ENCODE peak calls at places on chromosome 18, in four cellular contexts. Q is K562, I is HepG2, B is GM12878. P is an unnamed sample.

GRCh38 chr18:10329116-10329515 is 125.3 kb upstream of the APCDD1 start:
- DNase-seq in Q (no peak), I (no peak), B (no peak), P (no peak)

GRCh38 chr18:35337256-35337655 is 7.0 kb downstream of the ZNF24 start:
- DNase-seq in Q (no peak), I (no peak), B (no peak), P (no peak)

GRCh38 chr18:77197073-77197472 is 52.6 kb upstream of the GALR1 start:
- DNase-seq in Q (peak; percentile 11), I (no peak), B (no peak), P (no peak)

GRCh38 chr18:3593381-3593903 is 143.5 kb downstream of the TGIF1 start:
- DNase-seq in Q (peak; percentile 70), I (no peak), B (no peak), P (no peak)

GRCh38 chr18:60649107-60649506 is 276.5 kb upstream of the MC4R start:
- DNase-seq in Q (no peak), I (no peak), B (peak; percentile 37), P (no peak)

GRCh38 chr18:26771524-26771923 is 94.0 kb downstream of the AQP4 start:
- DNase-seq in Q (no peak), I (peak; percentile 6), B (no peak), P (peak; percentile 46)

GRCh38 chr18:27473359-27473758 is 288.3 kb upstream of the CHST9 start:
- DNase-seq in Q (no peak), I (no peak), B (no peak), P (no peak)

GRCh38 chr18:32355896-32356295 is 114.8 kb downstream of the GAREM1 start:
- DNase-seq in Q (no peak), I (no peak), B (no peak), P (no peak)

GRCh38 chr18:14976736-14977430 is 228.9 kb downstream of the ANKRD30B start:
- DNase-seq in Q (no peak), I (no peak), B (no peak), P (no peak)

GRCh38 chr18:10530852-10531251 is 5.0 kb downstream of the NAPG start:
- DNase-seq in Q (peak; percentile 35), I (no peak), B (no peak), P (no peak)

GRCh38 chr18:61883547-61883946 is 9.3 kb downstream of the RNF152 start:
- DNase-seq in Q (no peak), I (no peak), B (no peak), P (no peak)

GRCh38 chr18:45782662-45783061 is 42.8 kb upstream of the SIGLEC15 start:
- DNase-seq in Q (no peak), I (no peak), B (no peak), P (no peak)

GRCh38 chr18:6994053-6994452 is 123.5 kb downstream of the LAMA1 start:
- DNase-seq in Q (no peak), I (no peak), B (no peak), P (no peak)

GRCh38 chr18:25422230-25422629 is 70.3 kb upstream of the ZNF521 start:
- DNase-seq in Q (no peak), I (no peak), B (no peak), P (no peak)

GRCh38 chr18:45359275-45360009 is 255.8 kb upstream of the SLC14A2 start:
- DNase-seq in Q (no peak), I (no peak), B (no peak), P (no peak)

GRCh38 chr18:61797691-61798590 is 94.9 kb downstream of the RNF152 start:
- DNase-seq in Q (no peak), I (no peak), B (no peak), P (no peak)

GRCh38 chr18:75273817-75274216 is 63.2 kb downstream of the TSHZ1 start:
- DNase-seq in Q (no peak), I (no peak), B (no peak), P (no peak)

GRCh38 chr18:36309436-36310391 is 12.2 kb downstream of the FHOD3 start:
- DNase-seq in Q (no peak), I (no peak), B (no peak), P (no peak)

GRCh38 chr18:8988262-8988871 is 114.1 kb upstream of the NDUFV2 start:
- DNase-seq in Q (peak; percentile 46), I (peak; percentile 46), B (no peak), P (peak; percentile 61)

GRCh38 chr18:72542993-72543361 is 1.2 kb downstream of the CBLN2 start:
- DNase-seq in Q (no peak), I (no peak), B (no peak), P (no peak)

GRCh38 chr18:45050712-45051639 is 370.3 kb downstream of the SETBP1 start:
- DNase-seq in Q (no peak), I (no peak), B (no peak), P (no peak)

GRCh38 chr18:32200766-32201165 is 10.9 kb downstream of the MEP1B start:
- DNase-seq in Q (no peak), I (no peak), B (no peak), P (no peak)

GRCh38 chr18:50817898-50818250 is 1.9 kb downstream of the MRO start:
- DNase-seq in Q (no peak), I (no peak), B (no peak), P (no peak)

GRCh38 chr18:55419939-55420664 is 167.9 kb downstream of the TCF4 start:
- DNase-seq in Q (no peak), I (no peak), B (no peak), P (no peak)

GRCh38 chr18:61831071-61831470 is 61.7 kb downstream of the RNF152 start:
- DNase-seq in Q (no peak), I (no peak), B (no peak), P (no peak)

GRCh38 chr18:64318547-64318946 is 169.7 kb upstream of the LINC00305 start:
- DNase-seq in Q (no peak), I (no peak), B (no peak), P (no peak)

GRCh38 chr18:62017618-62018017 is 124.8 kb upstream of the RNF152 start:
- DNase-seq in Q (no peak), I (no peak), B (no peak), P (no peak)

DNA sequence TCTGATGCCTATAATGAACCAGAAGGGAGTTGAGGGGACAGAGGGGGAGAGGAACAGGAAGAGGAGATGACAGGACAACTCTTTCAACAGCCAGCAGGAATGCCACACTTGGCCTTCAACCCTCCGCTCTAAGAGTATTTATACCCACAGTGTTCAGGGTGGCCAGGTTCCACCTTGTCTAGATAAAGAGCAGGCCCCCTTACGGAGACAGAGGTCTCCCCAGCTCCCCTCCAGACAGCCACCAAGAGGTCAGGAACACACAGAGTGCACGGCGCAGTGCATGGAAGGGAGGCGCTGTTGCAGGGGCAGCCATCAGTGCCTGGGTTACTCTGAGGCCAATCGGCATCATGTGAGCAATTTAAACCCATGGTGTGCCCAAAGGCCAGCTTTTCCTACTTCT is 176.9 kb downstream of the SMAD7 start:
- DNase-seq in Q (no peak), I (no peak), B (no peak), P (no peak)
- TF ChIP-seq BHLHE40 in Q (no peak), I (no peak), B (no peak), P (no peak)

GRCh38 chr18:79518683-79519128 is 123.0 kb downstream of the NFATC1 start:
- DNase-seq in Q (no peak), I (no peak), B (no peak), P (no peak)

GRCh38 chr18:79522451-79523220 is 126.9 kb downstream of the NFATC1 start:
- DNase-seq in Q (no peak), I (no peak), B (no peak), P (no peak)

GRCh38 chr18:79521806-79522205 is 126.1 kb downstream of the NFATC1 start:
- DNase-seq in Q (no peak), I (no peak), B (no peak), P (no peak)

GRCh38 chr18:79519751-79520472 is 124.2 kb downstream of the NFATC1 start:
- DNase-seq in Q (peak; percentile 23), I (no peak), B (no peak), P (no peak)

GRCh38 chr18:79520473-79521390 is 125.0 kb downstream of the NFATC1 start:
- DNase-seq in Q (no peak), I (no peak), B (no peak), P (no peak)
- TF ChIP-seq FOXM1 in Q (no peak), I (no peak), B (no peak), P (no peak)

DNA sequence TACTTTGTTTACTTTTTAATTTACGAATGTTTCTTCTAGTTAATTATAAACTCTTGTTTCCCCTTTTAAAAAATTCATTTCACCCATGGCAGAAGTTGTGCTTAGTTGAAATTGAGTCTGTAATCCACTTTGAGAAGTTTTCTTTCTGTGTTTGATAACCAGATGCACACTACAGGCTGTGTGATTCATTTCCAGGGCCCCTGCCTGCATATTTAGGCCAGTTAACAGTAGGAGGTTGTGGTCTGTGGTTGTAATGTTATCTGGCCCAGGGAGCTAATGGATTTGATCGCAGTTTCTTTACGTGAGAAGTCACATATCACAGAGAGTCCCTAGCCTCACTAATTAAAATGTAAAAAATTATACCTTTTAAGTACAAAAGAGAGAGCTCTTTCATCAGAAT is 3.3 kb downstream of the CDH7 start:
- DNase-seq in Q (no peak), I (no peak), B (no peak), P (peak; percentile 8)
- TF ChIP-seq BHLHE40 in Q (no peak), I (no peak), B (no peak), P (no peak)

GRCh38 chr18:51897884-51898283 is 442.1 kb upstream of the DCC start:
- DNase-seq in Q (no peak), I (no peak), B (no peak), P (no peak)
- TF ChIP-seq FOXM1 in Q (no peak), I (no peak), B (no peak), P (no peak)

DNA sequence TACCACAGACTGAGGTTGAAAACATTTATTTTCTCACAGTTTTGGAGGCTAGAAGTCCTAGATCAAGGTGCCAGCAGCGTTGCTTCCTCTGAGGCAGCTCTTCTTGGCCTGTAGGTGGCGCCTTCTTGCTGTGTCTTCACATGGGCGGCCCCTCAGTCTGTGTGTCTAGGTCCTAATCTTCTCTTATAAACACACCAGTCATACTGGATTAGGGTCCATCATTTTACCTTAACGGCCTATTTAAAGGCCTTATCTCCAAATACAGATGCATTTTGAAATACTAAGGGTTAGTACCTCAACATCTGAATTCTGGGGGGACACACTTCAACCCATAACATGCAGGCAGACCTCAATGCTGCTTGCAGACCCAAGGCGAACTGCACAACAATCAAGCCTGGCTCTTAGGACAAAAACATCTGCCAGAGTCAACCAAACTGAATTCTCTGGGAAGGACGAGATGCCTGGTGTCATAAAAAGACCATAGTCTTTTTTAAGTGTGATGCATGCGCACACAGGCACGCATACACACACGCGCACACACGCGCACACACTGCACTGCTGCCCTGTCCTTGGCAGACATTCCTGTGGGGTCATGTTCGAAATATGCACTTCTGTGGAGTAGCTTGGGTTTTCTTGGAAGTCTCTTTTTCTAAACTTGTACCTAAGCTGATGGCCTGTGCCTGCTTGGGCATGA is 4.3 kb upstream of the RMC1 start:
- DNase-seq in Q (peak; percentile 65), I (peak; percentile 62), B (no peak), P (peak; percentile 75)
- TF ChIP-seq BHLHE40 in Q (no peak), I (no peak), B (no peak), P (no peak)

P was measured in HEK293T.